ENCODE peak calls at places on chromosomes 7 and 10, in four cellular contexts. O, E, A and G are unnamed samples.

GRCh38 chr10:14649739-14650138 is 125.0 kb downstream of the FAM107B start:
- DNase-seq in O (no peak), E (no peak), A (no peak), G (no peak)

GRCh38 chr7:52021343-52021742 is 704.7 kb upstream of the COBL start:
- DNase-seq in O (no peak), E (no peak), A (no peak), G (no peak)

GRCh38 chr10:98858525-98858924 is 377.1 kb downstream of the HPSE2 start:
- DNase-seq in O (no peak), E (no peak), A (no peak), G (peak)

GRCh38 chr7:73817121-73817520 is 13.7 kb upstream of the CLDN4 start:
- DNase-seq in O (no peak), E (peak), A (no peak), G (no peak)

GRCh38 chr7:84838857-84839256 is 348.0 kb downstream of the SEMA3D start:
- DNase-seq in O (no peak), E (no peak), A (no peak), G (no peak)

GRCh38 chr7:30594055-30594539 is 581 bp upstream of the GARS1 start:
- DNase-seq in O (peak), E (peak), A (peak), G (peak)

GRCh38 chr7:39583539-39583938 is 17.3 kb downstream of the YAE1 start:
- DNase-seq in O (no peak), E (no peak), A (no peak), G (no peak)

GRCh38 chr10:33157108-33157507 is 177.4 kb downstream of the NRP1 start:
- DNase-seq in O (no peak), E (no peak), A (peak), G (peak)

GRCh38 chr10:24196426-24197039 is 12.4 kb upstream of the KIAA1217 start:
- DNase-seq in O (peak), E (peak), A (peak), G (peak)

GRCh38 chr10:43373461-43373860 is 2.0 kb downstream of the FXYD4 start:
- DNase-seq in O (no peak), E (no peak), A (no peak), G (no peak)

GRCh38 chr7:1251796-1252542 is 19.3 kb downstream of the UNCX start:
- DNase-seq in O (no peak), E (no peak), A (no peak), G (no peak)

GRCh38 chr7:82616059-82616723 is 172.6 kb upstream of the CACNA2D1 start:
- DNase-seq in O (no peak), E (no peak), A (no peak), G (no peak)

GRCh38 chr10:109588259-109588658 is 335.1 kb downstream of the XPNPEP1 start:
- DNase-seq in O (no peak), E (no peak), A (no peak), G (no peak)

GRCh38 chr7:65216469-65216868 is 157.2 kb upstream of the ZNF92 start:
- DNase-seq in O (no peak), E (peak), A (peak), G (peak)

GRCh38 chr7:142629588-142630260 is 119.5 kb upstream of the PRSS1 start:
- DNase-seq in O (no peak), E (no peak), A (peak), G (peak)

GRCh38 chr7:2138146-2138765 is 94.5 kb downstream of the MAD1L1 start:
- DNase-seq in O (peak), E (no peak), A (no peak), G (no peak)

GRCh38 chr7:35714862-35715261 is 19.9 kb upstream of the HERPUD2 start:
- DNase-seq in O (no peak), E (no peak), A (no peak), G (no peak)

GRCh38 chr10:12728569-12728968 is 272.9 kb downstream of the CCDC3 start:
- DNase-seq in O (no peak), E (no peak), A (no peak), G (no peak)

GRCh38 chr7:150799741-150800575 is at the start of gene TMEM176B:
- DNase-seq in O (no peak), E (peak), A (no peak), G (no peak)

GRCh38 chr10:88280518-88280917 is 302.6 kb downstream of the RNLS start:
- DNase-seq in O (no peak), E (no peak), A (no peak), G (no peak)

GRCh38 chr7:13062596-13062995 is 375.2 kb downstream of the ARL4A start:
- DNase-seq in O (no peak), E (no peak), A (no peak), G (no peak)

GRCh38 chr7:78607099-78607498 is 808.5 kb downstream of the PHTF2 start:
- DNase-seq in O (no peak), E (no peak), A (no peak), G (peak)

GRCh38 chr7:116998567-116998966 is 45.3 kb downstream of the ST7 start:
- DNase-seq in O (no peak), E (no peak), A (peak), G (peak)

GRCh38 chr7:24812313-24812945 is 55.2 kb upstream of the GSDME start:
- DNase-seq in O (peak), E (peak), A (peak), G (peak)

GRCh38 chr7:2100278-2101205 is 132.2 kb downstream of the MAD1L1 start:
- DNase-seq in O (no peak), E (no peak), A (no peak), G (no peak)

GRCh38 chr7:40715053-40715430 is 580.2 kb downstream of the SUGCT start:
- DNase-seq in O (no peak), E (no peak), A (peak), G (peak)

GRCh38 chr10:60937784-60938654 is 6.0 kb downstream of the RHOBTB1 start:
- DNase-seq in O (no peak), E (no peak), A (peak), G (peak)

GRCh38 chr10:88243847-88244730 is 339.0 kb downstream of the RNLS start:
- DNase-seq in O (no peak), E (peak), A (peak), G (peak)

GRCh38 chr10:12483996-12484944 is 134.9 kb downstream of the CAMK1D start:
- DNase-seq in O (no peak), E (peak), A (no peak), G (no peak)

GRCh38 chr10:88063861-88064521 is 200.6 kb downstream of the PTEN start:
- DNase-seq in O (no peak), E (no peak), A (no peak), G (no peak)

GRCh38 chr7:81231203-81231922 is 312.5 kb upstream of the SEMA3C start:
- DNase-seq in O (no peak), E (no peak), A (no peak), G (no peak)

GRCh38 chr10:61643316-61643751 is 19.4 kb upstream of the CABCOCO1 start:
- DNase-seq in O (no peak), E (no peak), A (peak), G (peak)

GRCh38 chr7:72435913-72436480 is 23.9 kb upstream of the CALN1 start:
- DNase-seq in O (no peak), E (no peak), A (no peak), G (no peak)

GRCh38 chr7:96993453-96993865 is 11.9 kb upstream of the DLX6 start:
- DNase-seq in O (no peak), E (no peak), A (no peak), G (no peak)

GRCh38 chr7:103574536-103574935 is 128.5 kb upstream of the SLC26A5 start:
- DNase-seq in O (no peak), E (no peak), A (peak), G (no peak)

GRCh38 chr7:154888690-154889089 is 114.2 kb downstream of the PAXIP1 start:
- DNase-seq in O (no peak), E (no peak), A (no peak), G (no peak)

GRCh38 chr10:70458329-70459060 is 17.0 kb upstream of the NODAL start:
- DNase-seq in O (no peak), E (peak), A (peak), G (peak)